ENCODE peak calls at places on chromosomes 2 and 18, in five cellular contexts. Y is H1, H is neuronal stem cell, U is mesenchymal stem cell, B is trophoblast cell. M is an unnamed sample.

GRCh38 chr18:56121669-56122068 is 516.7 kb downstream of the TXNL1 start:
- DNase-seq in Y (no peak), H (no peak), U (no peak), B (no peak), M (no peak)

GRCh38 chr2:174300114-174300513 is 34.6 kb upstream of the SP9 start:
- DNase-seq in Y (no peak), H (no peak), U (peak), B (peak), M (no peak)

GRCh38 chr2:104447831-104448434 is 406.0 kb upstream of the POU3F3 start:
- DNase-seq in Y (no peak), H (no peak), U (no peak), B (no peak), M (no peak)

GRCh38 chr2:128317186-128317897 is 1.3 kb downstream of the HS6ST1 start:
- DNase-seq in Y (peak), H (no peak), U (no peak), B (peak), M (peak)

GRCh38 chr2:37230581-37230980 is 815 bp downstream of the CEBPZ start:
- DNase-seq in Y (no peak), H (no peak), U (peak), B (no peak), M (no peak)

GRCh38 chr2:147844691-147845607 is at the start of gene ACVR2A:
- DNase-seq in Y (no peak), H (peak), U (peak), B (peak), M (peak)

GRCh38 chr2:148614332-148615049 is 30.1 kb upstream of the EPC2 start:
- DNase-seq in Y (peak), H (no peak), U (peak), B (peak), M (no peak)

GRCh38 chr2:230067990-230068657 is 600 bp downstream of the SLC16A14 start:
- DNase-seq in Y (no peak), H (peak), U (peak), B (peak), M (peak)

GRCh38 chr2:50385361-50385760 is 646.6 kb downstream of the NRXN1 start:
- DNase-seq in Y (no peak), H (no peak), U (no peak), B (no peak), M (no peak)

GRCh38 chr2:146235158-146235557 is 1609.7 kb upstream of the ACVR2A start:
- DNase-seq in Y (no peak), H (no peak), U (no peak), B (no peak), M (no peak)

GRCh38 chr2:95043300-95043786 is 17.8 kb downstream of the MAL start:
- DNase-seq in Y (no peak), H (no peak), U (no peak), B (peak), M (peak)

GRCh38 chr2:119113489-119113770 is 45.1 kb downstream of the C1QL2 start:
- DNase-seq in Y (no peak), H (no peak), U (no peak), B (no peak), M (peak)

GRCh38 chr2:222248256-222248655 is 50.5 kb downstream of the PAX3 start:
- DNase-seq in Y (no peak), H (no peak), U (no peak), B (no peak), M (no peak)

GRCh38 chr2:81481994-81482368 is 1177.4 kb upstream of the LRRTM1 start:
- DNase-seq in Y (no peak), H (no peak), U (no peak), B (peak), M (no peak)

GRCh38 chr2:39805936-39806608 is 27.0 kb upstream of the THUMPD2 start:
- DNase-seq in Y (no peak), H (no peak), U (peak), B (peak), M (no peak)

GRCh38 chr18:74268933-74269620 is 22.7 kb downstream of the CYB5A start:
- DNase-seq in Y (no peak), H (no peak), U (no peak), B (no peak), M (no peak)

GRCh38 chr2:20532634-20533437 is 86.0 kb downstream of the RHOB start:
- DNase-seq in Y (no peak), H (no peak), U (no peak), B (peak), M (peak)

GRCh38 chr2:61770298-61770697 is 83.6 kb downstream of the FAM161A start:
- DNase-seq in Y (no peak), H (no peak), U (no peak), B (no peak), M (no peak)

GRCh38 chr2:230383453-230383852 is 32.5 kb upstream of the SP100 start:
- DNase-seq in Y (no peak), H (no peak), U (no peak), B (no peak), M (no peak)

GRCh38 chr2:191846787-191847620 is at the start of gene CAVIN2:
- DNase-seq in Y (no peak), H (no peak), U (peak), B (peak), M (no peak)

GRCh38 chr2:240851078-240851861 is 17.4 kb upstream of the AGXT start:
- DNase-seq in Y (peak), H (peak), U (peak), B (peak), M (peak)

GRCh38 chr18:48952287-48953095 is 1.7 kb upstream of the SMAD7 start:
- DNase-seq in Y (no peak), H (peak), U (peak), B (peak), M (peak)

GRCh38 chr2:101435011-101435862 is 39.7 kb downstream of the RFX8 start:
- DNase-seq in Y (no peak), H (peak), U (no peak), B (no peak), M (peak)

GRCh38 chr2:121195036-121195435 is 90.0 kb downstream of the TFCP2L1 start:
- DNase-seq in Y (no peak), H (no peak), U (no peak), B (no peak), M (no peak)

GRCh38 chr18:58010265-58010664 is 33.8 kb upstream of the NEDD4L start:
- DNase-seq in Y (no peak), H (no peak), U (no peak), B (peak), M (no peak)

GRCh38 chr18:58005036-58005435 is 39.0 kb upstream of the NEDD4L start:
- DNase-seq in Y (no peak), H (no peak), U (no peak), B (no peak), M (no peak)

GRCh38 chr18:58004317-58004716 is 39.7 kb upstream of the NEDD4L start:
- DNase-seq in Y (no peak), H (no peak), U (peak), B (no peak), M (no peak)

GRCh38 chr18:58009166-58009565 is 34.9 kb upstream of the NEDD4L start:
- DNase-seq in Y (no peak), H (no peak), U (no peak), B (no peak), M (no peak)

GRCh38 chr18:58005885-58006523 is 38.0 kb upstream of the NEDD4L start:
- DNase-seq in Y (no peak), H (no peak), U (peak), B (no peak), M (no peak)
- H2AK5ac ChIP-seq in Y (no peak), H (no peak), U (no peak), B (no peak), M (no peak)

GRCh38 chr18:14947482-14948162 is 199.7 kb downstream of the ANKRD30B start:
- DNase-seq in Y (no peak), H (no peak), U (no peak), B (no peak), M (no peak)
- H2BK12ac ChIP-seq in Y (no peak), H (no peak), U (no peak), B (no peak), M (no peak)

GRCh38 chr18:77067315-77068061 is 65.1 kb downstream of the MBP start:
- DNase-seq in Y (no peak), H (no peak), U (peak), B (peak), M (no peak)
- H2AK5ac ChIP-seq in Y (no peak), H (peak), U (peak), B (no peak), M (no peak)

GRCh38 chr18:36314098-36314497 is 16.6 kb downstream of the FHOD3 start:
- DNase-seq in Y (no peak), H (no peak), U (peak), B (peak), M (peak)

GRCh38 chr18:36315736-36316135 is 18.2 kb downstream of the FHOD3 start:
- DNase-seq in Y (no peak), H (no peak), U (peak), B (no peak), M (peak)

GRCh38 chr18:36314754-36315153 is 17.2 kb downstream of the FHOD3 start:
- DNase-seq in Y (no peak), H (no peak), U (peak), B (no peak), M (peak)

GRCh38 chr18:36311026-36311570 is 13.6 kb downstream of the FHOD3 start:
- DNase-seq in Y (no peak), H (no peak), U (no peak), B (no peak), M (peak)

GRCh38 chr18:36312806-36313395 is 15.4 kb downstream of the FHOD3 start:
- DNase-seq in Y (no peak), H (no peak), U (no peak), B (no peak), M (peak)
- H2BK12ac ChIP-seq in Y (no peak), H (no peak), U (no peak), B (no peak), M (no peak)

DNA sequence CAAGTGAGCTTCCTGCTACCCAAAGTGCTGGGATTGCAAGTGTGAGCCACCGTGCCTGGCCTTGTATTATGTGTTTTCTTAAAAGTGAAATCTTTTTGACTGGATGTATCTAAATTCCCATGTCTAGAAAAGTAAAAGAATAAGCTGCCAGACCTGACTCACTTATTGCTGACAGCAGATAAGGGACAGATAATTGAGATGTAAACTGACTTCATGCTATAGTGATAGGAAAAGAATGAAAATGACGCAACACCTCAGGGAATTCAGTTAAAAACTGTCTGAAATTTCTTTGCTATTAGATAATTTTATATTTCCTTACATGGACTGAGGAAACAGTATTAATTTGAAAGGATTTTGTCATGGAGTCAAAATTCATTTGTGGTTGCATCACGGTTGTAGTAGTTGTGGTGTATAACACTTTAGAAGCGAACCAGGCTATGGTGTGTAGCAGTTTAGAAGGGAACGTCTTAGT is 19.4 kb downstream of the TTC27 start:
- DNase-seq in Y (no peak), H (no peak), U (peak), B (peak), M (no peak)
- H2AK5ac ChIP-seq in Y (no peak), H (no peak), U (no peak), B (no peak), M (no peak)

GRCh38 chr2:234050455-234051135 is at the start of gene SPP2:
- DNase-seq in Y (no peak), H (no peak), U (no peak), B (no peak), M (no peak)

GRCh38 chr2:234047361-234047760 is 3.1 kb upstream of the SPP2 start:
- DNase-seq in Y (no peak), H (no peak), U (no peak), B (no peak), M (no peak)

GRCh38 chr2:234048049-234048448 is 2.5 kb upstream of the SPP2 start:
- DNase-seq in Y (no peak), H (no peak), U (no peak), B (no peak), M (no peak)

DNA sequence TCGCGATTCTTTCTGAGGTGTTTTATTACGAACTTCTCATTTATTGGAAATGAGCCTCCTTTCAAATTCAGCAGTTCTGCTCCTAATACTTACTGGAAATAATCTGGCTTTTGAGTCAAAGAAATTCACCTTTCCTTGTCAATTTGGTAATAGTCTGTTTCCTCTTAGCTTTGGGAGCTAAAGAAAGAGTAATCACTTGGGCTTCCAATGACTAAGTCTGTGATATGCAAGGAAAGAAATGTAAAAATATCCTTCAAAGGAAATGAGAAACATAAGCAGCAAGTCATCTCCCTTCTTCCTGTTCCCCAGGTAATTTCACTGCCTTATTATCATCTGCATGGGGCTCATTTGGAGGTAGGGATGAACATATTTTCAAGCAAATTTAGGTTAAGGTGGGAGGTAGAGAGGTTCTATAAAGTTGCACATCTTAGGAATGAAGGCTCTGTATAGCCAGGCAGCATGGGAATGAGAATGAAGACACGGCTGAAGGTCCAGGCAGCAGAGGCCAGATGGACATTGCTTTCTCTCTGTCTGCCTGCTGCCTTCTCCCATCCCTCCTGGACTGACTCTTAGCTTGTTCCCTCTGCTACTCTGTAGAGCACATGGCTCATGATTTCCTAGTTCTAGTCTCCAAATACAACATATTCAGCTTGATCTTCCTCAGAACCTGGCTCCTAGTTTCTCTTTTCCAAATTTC is 1.0 kb downstream of the SPP2 start:
- DNase-seq in Y (no peak), H (no peak), U (no peak), B (no peak), M (no peak)
- H2BK12ac ChIP-seq in Y (no peak), H (no peak), U (no peak), B (no peak), M (no peak)

GRCh38 chr2:109210431-109211200 is 81.6 kb downstream of the SH3RF3 start:
- DNase-seq in Y (no peak), H (no peak), U (no peak), B (no peak), M (no peak)
- H2AK5ac ChIP-seq in Y (no peak), H (no peak), U (peak), B (no peak), M (no peak)

GRCh38 chr2:181762848-181763247 is 82.5 kb upstream of the NEUROD1 start:
- DNase-seq in Y (no peak), H (no peak), U (no peak), B (no peak), M (no peak)

GRCh38 chr2:181760521-181760920 is 80.2 kb upstream of the NEUROD1 start:
- DNase-seq in Y (no peak), H (no peak), U (no peak), B (no peak), M (no peak)

GRCh38 chr2:181763423-181763822 is 83.1 kb upstream of the NEUROD1 start:
- DNase-seq in Y (no peak), H (no peak), U (no peak), B (no peak), M (no peak)

GRCh38 chr2:181764095-181764963 is 84.0 kb upstream of the NEUROD1 start:
- DNase-seq in Y (no peak), H (no peak), U (no peak), B (peak), M (no peak)

GRCh38 chr2:181762000-181762399 is 81.7 kb upstream of the NEUROD1 start:
- DNase-seq in Y (no peak), H (no peak), U (no peak), B (no peak), M (no peak)
- H2BK12ac ChIP-seq in Y (no peak), H (no peak), U (no peak), B (no peak), M (no peak)

DNA sequence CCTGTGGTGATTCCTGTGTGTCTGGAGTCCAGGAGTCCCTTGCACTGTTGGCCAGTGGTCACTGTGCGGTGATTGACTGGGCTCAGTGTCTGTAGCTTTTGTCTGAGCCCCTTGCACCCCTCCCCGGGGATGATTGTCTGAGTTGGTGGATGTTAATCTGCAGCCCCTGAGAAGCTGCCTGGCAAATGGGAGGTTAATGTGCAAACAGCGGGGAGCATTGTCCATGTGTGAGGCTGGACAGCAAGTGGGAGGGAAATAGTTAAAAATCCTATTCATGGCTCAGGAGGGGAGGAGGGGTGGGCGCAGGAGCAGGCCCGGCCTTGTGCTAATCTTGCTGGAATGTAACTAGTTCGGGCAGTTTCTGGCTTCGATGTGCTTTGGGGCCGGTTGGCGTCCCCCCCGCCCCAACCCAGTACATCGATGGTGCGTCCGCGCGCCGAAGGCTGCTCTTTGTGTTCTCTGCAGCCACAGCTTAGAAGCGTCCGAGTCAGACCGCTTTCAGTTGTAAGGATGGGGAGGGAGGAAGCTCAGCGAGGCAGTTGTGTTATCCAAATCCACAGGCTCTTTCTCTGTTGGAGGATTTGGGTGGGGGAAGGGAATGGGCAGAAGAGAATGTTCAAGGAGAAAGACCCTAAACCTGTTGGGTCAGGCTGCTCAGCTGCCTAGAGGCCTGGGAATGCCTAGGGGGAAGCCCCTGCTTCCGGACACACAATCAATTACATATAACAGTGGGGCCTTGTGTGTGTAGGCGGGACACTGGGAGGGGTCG is 71.8 kb downstream of the TGOLN2 start:
- DNase-seq in Y (no peak), H (peak), U (peak), B (peak), M (peak)
- H2AK5ac ChIP-seq in Y (peak), H (peak), U (peak), B (peak), M (no peak)